ENCODE peak calls at places on chromosome 7, in five cellular contexts. B, C, R, E and F are unnamed samples.

GRCh38 chr7:105097619-105098018 is 83.6 kb downstream of the KMT2E start:
- DNase-seq in E (no peak), B (no peak), R (no peak), C (no peak), F (no peak)

GRCh38 chr7:130878785-130879184 is 144.8 kb upstream of the KLF14 start:
- DNase-seq in B (no peak), R (no peak), C (no peak), E (no peak), F (no peak)

GRCh38 chr7:156179872-156180390 is 367.7 kb upstream of the SHH start:
- DNase-seq in R (no peak), E (no peak), B (no peak), C (no peak), F (no peak)

GRCh38 chr7:102978280-102978679 is 65.5 kb downstream of the LRRC17 start:
- DNase-seq in E (no peak), R (no peak), B (no peak), C (no peak), F (no peak)

GRCh38 chr7:48528689-48529088 is 357.4 kb downstream of the ABCA13 start:
- DNase-seq in R (no peak), B (no peak), E (no peak), C (no peak), F (no peak)

GRCh38 chr7:149005427-149006344 is 22.6 kb downstream of the PDIA4 start:
- DNase-seq in B (peak; percentile 68), E (peak; percentile 85), R (no peak), C (peak; percentile 80), F (peak; percentile 87)

GRCh38 chr7:149202831-149203231 is 7.5 kb downstream of the ZNF282 start:
- DNase-seq in B (no peak), E (no peak), R (no peak), C (no peak), F (no peak)

GRCh38 chr7:104040666-104041065 is 51.2 kb upstream of the RELN start:
- DNase-seq in R (no peak), B (no peak), C (no peak), E (no peak), F (no peak)

GRCh38 chr7:100736671-100737070 is 3.3 kb downstream of the ZAN start:
- DNase-seq in R (no peak), E (no peak), C (no peak), B (no peak), F (no peak)

GRCh38 chr7:55157347-55158105 is 138.7 kb downstream of the EGFR start:
- DNase-seq in E (no peak), C (no peak), R (no peak), B (no peak), F (no peak)

GRCh38 chr7:50418086-50418515 is 32.0 kb downstream of the FIGNL1 start:
- DNase-seq in C (peak; percentile 77), B (peak; percentile 60), E (peak; percentile 75), R (peak; percentile 13), F (peak; percentile 55)

GRCh38 chr7:92785923-92786322 is 50.5 kb downstream of the CDK6 start:
- DNase-seq in R (no peak), E (no peak), C (no peak), B (no peak), F (no peak)

GRCh38 chr7:128176696-128177095 is 64.4 kb upstream of the LEP start:
- DNase-seq in E (no peak), C (no peak), B (no peak), R (no peak), F (no peak)

GRCh38 chr7:142954680-142955268 is 7.4 kb downstream of the KEL start:
- DNase-seq in C (no peak), R (no peak), E (no peak), B (no peak), F (no peak)

GRCh38 chr7:98870807-98871491 is 1.1 kb upstream of the TMEM130 start:
- DNase-seq in C (no peak), B (no peak), R (no peak), E (no peak), F (no peak)

GRCh38 chr7:151167197-151167911 is at the start of gene GBX1:
- DNase-seq in R (no peak), B (peak; percentile 29), C (no peak), E (peak; percentile 71), F (peak; percentile 75)

GRCh38 chr7:22064816-22065215 is 119.1 kb upstream of the CDCA7L start:
- DNase-seq in B (no peak), C (no peak), E (no peak), R (no peak), F (no peak)

GRCh38 chr7:105439174-105439893 is 50.6 kb upstream of the SRPK2 start:
- DNase-seq in B (no peak), C (peak; percentile 44), E (peak; percentile 38), R (peak; percentile 60), F (no peak)

GRCh38 chr7:155298834-155299538 is 1.3 kb downstream of the INSIG1 start:
- DNase-seq in E (peak; percentile 90), C (peak; percentile 97), B (peak; percentile 78), R (no peak), F (peak; percentile 90)

GRCh38 chr7:2502647-2502966 is 17.0 kb upstream of the LFNG start:
- DNase-seq in B (no peak), E (no peak), R (no peak), C (no peak), F (peak; percentile 78)

GRCh38 chr7:151905766-151906165 is 28.9 kb upstream of the PRKAG2 start:
- DNase-seq in E (no peak), B (no peak), C (no peak), R (no peak), F (no peak)

GRCh38 chr7:124752310-124752709 is 13.3 kb downstream of the GPR37 start:
- DNase-seq in R (no peak), E (no peak), C (no peak), B (no peak), F (no peak)

GRCh38 chr7:68038621-68039314 is 1042.1 kb downstream of the TYW1 start:
- DNase-seq in R (no peak), E (no peak), B (no peak), C (no peak), F (no peak)

GRCh38 chr7:98228801-98229200 is 17.6 kb downstream of the BHLHA15 start:
- DNase-seq in C (no peak), R (no peak), E (peak; percentile 8), B (no peak), F (peak; percentile 88)

GRCh38 chr7:75639071-75639892 is 99.5 kb downstream of the HIP1 start:
- DNase-seq in R (no peak), C (peak; percentile 47), E (peak; percentile 93), B (peak; percentile 86), F (peak; percentile 78)

GRCh38 chr7:121557034-121557892 is 161.2 kb upstream of the FAM3C start:
- DNase-seq in E (no peak), C (peak; percentile 39), B (no peak), R (no peak), F (no peak)

GRCh38 chr7:32043688-32044087 is 26.5 kb downstream of the PDE1C start:
- DNase-seq in E (no peak), R (no peak), C (no peak), B (no peak), F (no peak)

DNA sequence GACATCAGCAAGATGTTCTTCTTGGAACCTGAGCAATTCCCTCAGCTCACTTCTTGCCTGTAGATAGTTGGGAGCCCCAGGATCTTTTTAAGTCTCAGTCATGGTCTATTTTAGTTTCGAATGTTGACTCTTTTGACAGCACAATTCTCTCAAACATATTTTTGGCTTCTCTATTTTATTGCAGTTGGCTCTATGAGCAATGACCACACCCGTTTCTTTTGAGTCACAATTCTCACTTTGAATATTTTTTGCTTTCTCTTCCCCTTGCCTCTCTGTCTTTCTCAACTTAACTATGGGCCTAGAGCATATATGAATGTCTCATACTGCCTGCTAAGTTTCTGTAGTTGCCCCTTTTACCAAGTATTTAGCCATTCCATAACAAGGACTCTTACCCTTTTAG is 222.8 kb downstream of the PTN start:
- DNase-seq in C (no peak), B (no peak), E (no peak), R (no peak), F (no peak)
- H3K4me1 ChIP-seq in C (no peaks in the 10 kb centered on the region), B (no peaks in the 10 kb centered on the region), E (no peaks in the 10 kb centered on the region), R (no peaks in the 10 kb centered on the region), F (no peaks in the 10 kb centered on the region)

GRCh38 chr7:118078015-118078414 is 105.9 kb upstream of the LSM8 start:
- DNase-seq in E (no peak), C (no peak), R (no peak), B (no peak), F (no peak)
- H3K4me1 ChIP-seq in E (no peaks in the 10 kb centered on the region), C (no peaks in the 10 kb centered on the region), R (peaks cover 51% of the 10 kb centered on the region), B (no peaks in the 10 kb centered on the region), F (no peaks in the 10 kb centered on the region)

GRCh38 chr7:5699951-5700384 is 81.5 kb downstream of the RNF216 start:
- DNase-seq in B (no peak), R (no peak), C (no peak), E (no peak), F (no peak)

GRCh38 chr7:5699467-5699866 is 82.0 kb downstream of the RNF216 start:
- DNase-seq in C (no peak), R (no peak), B (no peak), E (no peak), F (no peak)

GRCh38 chr7:5696346-5697100 is 84.9 kb downstream of the RNF216 start:
- DNase-seq in R (no peak), E (no peak), C (no peak), B (no peak), F (no peak)

GRCh38 chr7:5695709-5696345 is 85.6 kb downstream of the RNF216 start:
- DNase-seq in C (no peak), B (no peak), R (no peak), E (no peak), F (no peak)

GRCh38 chr7:5697754-5698487 is 83.5 kb downstream of the RNF216 start:
- DNase-seq in C (no peak), B (no peak), R (no peak), E (no peak), F (no peak)
- H3K4me1 ChIP-seq in C (peaks cover 10% of the 10 kb centered on the region), B (peaks cover 50% of the 10 kb centered on the region), R (peaks cover 35% of the 10 kb centered on the region), E (peaks cover 15% of the 10 kb centered on the region), F (peaks cover 47% of the 10 kb centered on the region)

GRCh38 chr7:107934991-107935770 is 44.2 kb downstream of the DLD start:
- DNase-seq in E (no peak), C (no peak), R (no peak), B (no peak), F (no peak)
- H3K4me1 ChIP-seq in E (no peaks in the 10 kb centered on the region), C (no peaks in the 10 kb centered on the region), R (peaks cover 29% of the 10 kb centered on the region), B (peaks cover 16% of the 10 kb centered on the region), F (no peaks in the 10 kb centered on the region)

GRCh38 chr7:135745702-135746312 is 2.8 kb downstream of the FAM180A start:
- DNase-seq in R (peak; percentile 87), C (peak; percentile 48), E (no peak), B (no peak), F (no peak)

GRCh38 chr7:135747366-135747765 is 1.2 kb downstream of the FAM180A start:
- DNase-seq in E (no peak), C (no peak), R (no peak), B (no peak), F (no peak)

GRCh38 chr7:135743907-135744789 is 4.5 kb downstream of the FAM180A start:
- DNase-seq in C (no peak), E (no peak), B (no peak), R (no peak), F (no peak)

GRCh38 chr7:135744938-135745701 is 3.5 kb downstream of the FAM180A start:
- DNase-seq in B (no peak), E (no peak), C (no peak), R (peak; percentile 87), F (no peak)

DNA sequence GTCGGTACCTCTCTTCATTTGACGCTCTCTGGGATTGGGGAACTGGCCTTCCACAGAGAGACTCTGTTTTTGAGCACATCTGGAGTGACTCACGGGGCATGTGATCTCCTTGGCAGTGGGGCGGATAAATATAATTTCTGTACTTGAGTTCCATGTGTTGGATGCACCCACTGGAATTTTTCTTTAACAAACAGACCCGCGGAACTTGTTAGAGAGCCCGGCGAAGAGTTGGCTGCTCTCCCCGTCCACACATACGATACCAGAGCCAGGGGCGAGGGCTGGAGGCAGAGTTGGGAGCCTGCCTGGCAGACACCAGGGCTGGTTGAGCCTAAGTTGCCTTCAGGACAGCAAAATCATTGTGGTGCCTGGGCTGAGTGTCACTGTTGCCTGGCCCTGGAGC is at the start of gene FAM180A:
- DNase-seq in E (no peak), B (no peak), R (peak; percentile 17), C (peak; percentile 27), F (no peak)
- H3K4me1 ChIP-seq in E (no peaks in the 10 kb centered on the region), B (no peaks in the 10 kb centered on the region), R (peaks cover 46% of the 10 kb centered on the region), C (no peaks in the 10 kb centered on the region), F (no peaks in the 10 kb centered on the region)